ENCODE peak calls at places on chromosomes 13 and 19, in four cellular contexts. One of them, this sample, is unnamed.

GRCh38 chr13:60583911-60584753 is 187.1 kb downstream of the TDRD3 start:
- DNase-seq in NCI-H774: no peak
- DNase-seq in astrocyte of the spinal cord: peak
- DNase-seq in HEK293T: no peak
- DNase-seq in this sample: peak

GRCh38 chr19:17020823-17021222 is 5.8 kb downstream of the CPAMD8 start:
- DNase-seq in NCI-H774: no peak
- DNase-seq in astrocyte of the spinal cord: no peak
- DNase-seq in HEK293T: no peak
- DNase-seq in this sample: no peak

GRCh38 chr19:47391510-47392223 is 27.7 kb downstream of the MEIS3 start:
- DNase-seq in NCI-H774: peak
- DNase-seq in astrocyte of the spinal cord: peak
- DNase-seq in HEK293T: peak
- DNase-seq in this sample: peak

GRCh38 chr13:58960909-58961308 is 1202.8 kb downstream of the DIAPH3 start:
- DNase-seq in NCI-H774: no peak
- DNase-seq in astrocyte of the spinal cord: peak
- DNase-seq in HEK293T: peak
- DNase-seq in this sample: no peak

GRCh38 chr13:91553584-91553983 is 155.2 kb downstream of the GPC5 start:
- DNase-seq in NCI-H774: no peak
- DNase-seq in astrocyte of the spinal cord: no peak
- DNase-seq in HEK293T: no peak
- DNase-seq in this sample: no peak

GRCh38 chr13:110361365-110361911 is 54.4 kb downstream of the COL4A2 start:
- DNase-seq in NCI-H774: no peak
- DNase-seq in astrocyte of the spinal cord: peak
- DNase-seq in HEK293T: no peak
- DNase-seq in this sample: no peak

GRCh38 chr13:98273824-98274786 is 97.0 kb upstream of the RNF113B start:
- DNase-seq in NCI-H774: no peak
- DNase-seq in astrocyte of the spinal cord: peak
- DNase-seq in HEK293T: peak
- DNase-seq in this sample: peak

GRCh38 chr13:69280399-69280798 is 827.2 kb upstream of the ATXN8OS start:
- DNase-seq in NCI-H774: no peak
- DNase-seq in astrocyte of the spinal cord: no peak
- DNase-seq in HEK293T: no peak
- DNase-seq in this sample: no peak

GRCh38 chr13:44417876-44418275 is 44.3 kb downstream of the SERP2 start:
- DNase-seq in NCI-H774: no peak
- DNase-seq in astrocyte of the spinal cord: no peak
- DNase-seq in HEK293T: no peak
- DNase-seq in this sample: no peak

GRCh38 chr13:110411316-110412105 is 104.4 kb downstream of the COL4A2 start:
- DNase-seq in NCI-H774: no peak
- DNase-seq in astrocyte of the spinal cord: no peak
- DNase-seq in HEK293T: no peak
- DNase-seq in this sample: no peak

GRCh38 chr13:112696001-112696868 is 6.4 kb downstream of the ATP11A start:
- DNase-seq in NCI-H774: no peak
- DNase-seq in astrocyte of the spinal cord: no peak
- DNase-seq in HEK293T: no peak
- DNase-seq in this sample: no peak

This sample was measured in ELF-1.